ENCODE peak calls at places on chromosome 7, in eight cellular contexts. Z is uterus, W is HCT116, M is colonic mucosa, T is Caco-2, D is A549, R is body of pancreas, U is mammary epithelial cell. Q is an unnamed sample. For H3K4me1, the result is how much of the 10 kb centered on the place peaks cover.

GRCh38 chr7:151745090-151745638 is 131.8 kb downstream of the PRKAG2 start:
- DNase-seq in Z (no peak), T (peak), W (peak), D (peak), U (peak), R (peak), M (peak), Q (peak)

GRCh38 chr7:1844956-1845390 is 174.9 kb downstream of the ELFN1 start:
- DNase-seq in T (no peak), R (peak), W (no peak), U (no peak), Z (peak), M (no peak), D (no peak), Q (no peak)

GRCh38 chr7:35768346-35768745 is 32.5 kb upstream of the SEPTIN7 start:
- DNase-seq in Z (no peak), R (no peak), D (no peak), M (no peak), U (no peak), W (no peak), T (no peak), Q (no peak)

GRCh38 chr7:158372400-158373302 is 215.0 kb downstream of the PTPRN2 start:
- DNase-seq in W (no peak), Z (no peak), U (no peak), T (no peak), M (no peak), R (no peak), D (no peak), Q (no peak)

GRCh38 chr7:1279041-1279440 is 46.4 kb downstream of the UNCX start:
- DNase-seq in D (no peak), T (no peak), Z (no peak), M (no peak), R (no peak), W (no peak), U (no peak), Q (no peak)

GRCh38 chr7:102916881-102917280 is 4.1 kb downstream of the LRRC17 start:
- DNase-seq in U (no peak), T (no peak), Z (no peak), M (no peak), D (no peak), R (no peak), W (no peak), Q (no peak)

GRCh38 chr7:77354914-77355313 is 61.2 kb downstream of the GSAP start:
- DNase-seq in R (no peak), W (no peak), U (no peak), Z (no peak), D (no peak), M (no peak), T (no peak), Q (no peak)

GRCh38 chr7:6367701-6368211 is 80.0 kb downstream of the DAGLB start:
- DNase-seq in T (no peak), Z (no peak), D (peak), W (no peak), M (no peak), U (peak), R (no peak), Q (no peak)

GRCh38 chr7:55078465-55079372 is 59.9 kb downstream of the EGFR start:
- DNase-seq in D (peak), M (peak), W (no peak), Z (no peak), T (peak), R (no peak), U (no peak), Q (no peak)

GRCh38 chr7:72793791-72794190 is 34.2 kb downstream of the TYW1B start:
- DNase-seq in D (no peak), R (no peak), U (no peak), M (no peak), T (no peak), W (no peak), Z (no peak), Q (no peak)

GRCh38 chr7:108561047-108561619 is 8.4 kb downstream of the THAP5 start:
- DNase-seq in D (no peak), T (no peak), W (no peak), M (no peak), U (no peak), Z (no peak), R (no peak), Q (no peak)

GRCh38 chr7:69878015-69878414 is 279.7 kb downstream of the AUTS2 start:
- DNase-seq in R (no peak), D (no peak), Z (no peak), T (no peak), W (no peak), M (no peak), U (no peak), Q (no peak)

GRCh38 chr7:69411018-69411417 is 187.3 kb upstream of the AUTS2 start:
- DNase-seq in U (no peak), W (no peak), T (no peak), D (no peak), R (no peak), Z (no peak), M (no peak), Q (no peak)

GRCh38 chr7:152673902-152674301 is 2.0 kb downstream of the XRCC2 start:
- DNase-seq in M (no peak), T (no peak), Z (no peak), D (no peak), W (no peak), R (no peak), U (no peak), Q (no peak)

GRCh38 chr7:151087247-151088018 is 1.2 kb downstream of the AGAP3 start:
- DNase-seq in U (peak), T (peak), R (peak), W (no peak), M (peak), D (peak), Z (peak), Q (peak)

GRCh38 chr7:150965273-150965830 is 12.8 kb downstream of the KCNH2 start:
- DNase-seq in D (no peak), W (no peak), Z (no peak), U (peak), M (no peak), R (no peak), T (no peak), Q (no peak)

GRCh38 chr7:74033372-74034311 is 5.7 kb downstream of the ELN start:
- DNase-seq in M (no peak), R (peak), W (no peak), Z (peak), D (no peak), U (no peak), T (no peak), Q (peak)

GRCh38 chr7:50185188-50185587 is 92.1 kb upstream of the ZPBP start:
- DNase-seq in U (no peak), Z (no peak), M (no peak), W (no peak), D (no peak), R (no peak), T (no peak), Q (no peak)

GRCh38 chr7:100418930-100419659 is 9.4 kb downstream of the ZCWPW1 start:
- DNase-seq in T (no peak), U (no peak), M (no peak), D (no peak), R (no peak), Z (no peak), W (no peak), Q (no peak)

DNA sequence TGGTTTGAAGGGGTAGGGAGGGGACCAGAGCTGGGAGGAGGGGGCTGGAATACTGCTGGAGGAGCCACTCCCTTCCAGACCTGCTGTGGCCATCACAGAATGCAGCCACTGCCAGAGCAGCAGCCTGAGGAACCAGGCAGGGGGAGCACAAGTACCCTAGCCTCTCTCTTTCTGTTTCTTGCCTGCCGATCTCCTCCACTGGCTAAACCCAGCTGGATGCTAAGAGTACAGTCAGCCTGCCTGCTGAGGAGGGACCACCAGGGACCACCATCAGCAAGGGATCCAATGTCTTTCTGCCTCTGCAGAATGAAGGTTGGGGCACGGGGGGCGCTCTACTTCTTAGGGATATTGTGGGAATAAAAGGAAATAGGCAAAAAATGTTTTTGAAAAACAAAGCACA is 4.7 kb downstream of the BLVRA start:
- DNase-seq in U (no peak), M (peak), T (no peak), W (no peak), D (no peak), Z (no peak), R (no peak), Q (peak)
- H3K4me3 ChIP-seq in U (no peak), M (no peak), T (no peak), W (no peak), D (peak), Z (no peak), R (no peak), Q (no peak)

GRCh38 chr7:76166404-76167255 is 35.1 kb upstream of the SRRM3 start:
- DNase-seq in T (peak), R (peak), D (peak), W (peak), U (peak), Z (peak), M (peak), Q (peak)
- TF ChIP-seq CTCF in T (peak), R (no peak), D (no peak), W (no peak), U (no peak), Z (peak), M (no peak), Q (peak)

GRCh38 chr7:142503036-142503435 is 245.2 kb upstream of the PRSS58 start:
- DNase-seq in T (no peak), R (no peak), W (no peak), M (no peak), Z (no peak), D (no peak), U (no peak), Q (no peak)
- H3K4me1 ChIP-seq in T (under half), R (under half), W (under half), M (under half), Z (under half), D (under half), U (under half), Q (under half)

GRCh38 chr7:79434867-79435266 is 18.6 kb downstream of the MAGI2 start:
- DNase-seq in R (no peak), M (no peak), Z (no peak), D (no peak), W (no peak), U (no peak), T (no peak), Q (no peak)

GRCh38 chr7:79436378-79436777 is 17.1 kb downstream of the MAGI2 start:
- DNase-seq in R (no peak), W (no peak), D (no peak), M (no peak), Z (no peak), T (no peak), U (no peak), Q (no peak)

GRCh38 chr7:79430391-79430790 is 23.1 kb downstream of the MAGI2 start:
- DNase-seq in U (no peak), D (no peak), T (no peak), W (no peak), R (no peak), Z (no peak), M (no peak), Q (no peak)

GRCh38 chr7:79434098-79434497 is 19.4 kb downstream of the MAGI2 start:
- DNase-seq in D (no peak), Z (no peak), M (no peak), R (no peak), T (no peak), W (no peak), U (peak), Q (no peak)
- H3K4me3 ChIP-seq in D (no peak), Z (no peak), M (no peak), R (no peak), T (no peak), W (no peak), U (no peak), Q (no peak)

GRCh38 chr7:66521675-66522074 is 107.0 kb upstream of the KCTD7 start:
- DNase-seq in D (no peak), T (no peak), M (no peak), Z (no peak), U (no peak), W (no peak), R (no peak), Q (no peak)

GRCh38 chr7:66524738-66525137 is 103.9 kb upstream of the KCTD7 start:
- DNase-seq in R (no peak), D (no peak), Z (no peak), W (no peak), U (no peak), M (no peak), T (no peak), Q (no peak)

GRCh38 chr7:66523409-66523808 is 105.3 kb upstream of the KCTD7 start:
- DNase-seq in U (no peak), M (no peak), Z (no peak), T (no peak), R (no peak), W (no peak), D (no peak), Q (no peak)

GRCh38 chr7:66518151-66518691 is 110.5 kb upstream of the KCTD7 start:
- DNase-seq in Z (no peak), R (no peak), M (no peak), D (no peak), T (no peak), W (no peak), U (no peak), Q (no peak)

GRCh38 chr7:66522518-66522917 is 106.2 kb upstream of the KCTD7 start:
- DNase-seq in U (no peak), T (no peak), W (no peak), M (no peak), R (no peak), D (peak), Z (no peak), Q (no peak)
- TF ChIP-seq CTCF in U (no peak), T (no peak), W (peak), M (peak), R (no peak), D (peak), Z (no peak), Q (peak)

GRCh38 chr7:78565784-78566183 is 767.2 kb downstream of the PHTF2 start:
- DNase-seq in Z (no peak), T (no peak), R (no peak), U (no peak), D (no peak), W (no peak), M (no peak), Q (no peak)
- H3K4me1 ChIP-seq in Z (under half), T (under half), R (under half), U (under half), D (under half), W (under half), M (under half), Q (under half)

GRCh38 chr7:88317422-88317821 is 10.7 kb upstream of the STEAP4 start:
- DNase-seq in W (no peak), R (no peak), D (no peak), T (no peak), Z (no peak), M (no peak), U (peak), Q (no peak)

GRCh38 chr7:88322151-88322550 is 15.5 kb upstream of the STEAP4 start:
- DNase-seq in W (no peak), R (no peak), T (no peak), U (no peak), Z (no peak), D (no peak), M (no peak), Q (no peak)

GRCh38 chr7:88324699-88325098 is 18.0 kb upstream of the STEAP4 start:
- DNase-seq in W (no peak), M (no peak), U (no peak), D (no peak), T (no peak), Z (no peak), R (no peak), Q (no peak)

GRCh38 chr7:88318196-88318595 is 11.5 kb upstream of the STEAP4 start:
- DNase-seq in D (no peak), U (peak), M (no peak), R (no peak), Z (no peak), W (no peak), T (no peak), Q (no peak)

DNA sequence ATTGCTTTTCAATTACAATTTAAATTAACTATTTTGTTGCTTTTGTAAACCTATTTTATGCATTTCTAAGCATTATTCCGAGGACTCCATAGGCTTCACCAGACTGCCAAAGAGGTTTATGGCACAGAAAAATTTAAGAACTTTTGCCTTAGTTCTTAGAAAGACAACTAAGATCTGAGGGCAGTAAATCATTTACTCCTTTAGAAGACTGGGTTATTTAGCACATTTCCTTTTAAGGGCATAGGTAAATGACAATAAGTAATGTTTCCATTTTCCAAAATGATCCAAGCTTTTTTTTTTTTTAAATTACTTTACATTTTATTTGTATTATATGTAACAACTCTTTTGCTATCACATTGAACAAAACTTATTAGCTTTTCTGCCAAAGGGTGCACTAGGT is 15.0 kb upstream of the STEAP4 start:
- DNase-seq in T (no peak), Z (no peak), R (no peak), D (no peak), U (no peak), M (no peak), W (no peak), Q (no peak)
- H3K4me3 ChIP-seq in T (no peak), Z (no peak), R (no peak), D (no peak), U (no peak), M (no peak), W (no peak), Q (no peak)

GRCh38 chr7:142739927-142740492 is 9.3 kb upstream of the PRSS1 start:
- DNase-seq in U (no peak), Z (no peak), T (peak), M (no peak), D (no peak), W (peak), R (no peak), Q (no peak)
- TF ChIP-seq CTCF in U (no peak), Z (no peak), T (peak), M (no peak), D (no peak), W (no peak), R (no peak), Q (no peak)

GRCh38 chr7:37368540-37368939 is 80.1 kb downstream of the ELMO1 start:
- DNase-seq in M (no peak), D (no peak), W (no peak), T (no peak), Z (no peak), R (no peak), U (no peak), Q (no peak)
- H3K4me1 ChIP-seq in M (under half), D (under half), W (under half), T (under half), Z (under half), R (under half), U (under half), Q (under half)